ENCODE peak calls at places on chromosome 16, in nine cellular contexts. C is HEK293T; J is activated naive CD4-positive, alpha-beta T cell; T is IMR-90; M is HTR-8/SVneo; S is CD4-positive, alpha-beta memory T cell; U is NCI-H510A treated with DMSO at 0.1 percent for 48 hours; L is HuH-7.5; A is Daoy. Z is an unnamed sample.

GRCh38 chr16:78689031-78689430 is 589.6 kb downstream of the WWOX start:
- DNase-seq in M (no peak), L (no peak), C (no peak), J (no peak), U (no peak), A (no peak), S (no peak), T (peak; percentile 1), Z (no peak)

GRCh38 chr16:88804173-88804551 is 573 bp downstream of the CDT1 start:
- DNase-seq in M (no peak), U (no peak), S (no peak), A (no peak), T (no peak), L (no peak), C (no peak), J (no peak), Z (no peak)

GRCh38 chr16:26526633-26527032 is 540.1 kb upstream of the C16orf82 start:
- DNase-seq in T (no peak), A (no peak), U (peak; percentile 9), C (no peak), J (no peak), M (no peak), S (no peak), L (no peak), Z (no peak)

GRCh38 chr16:62190426-62190825 is 154.2 kb upstream of the CDH8 start:
- DNase-seq in S (no peak), J (no peak), T (no peak), L (no peak), U (peak; percentile 21), C (no peak), A (no peak), M (no peak), Z (no peak)

GRCh38 chr16:11405331-11406176 is 60.3 kb downstream of the RMI2 start:
- DNase-seq in L (peak; percentile 47), J (no peak), M (peak; percentile 34), S (peak; percentile 31), C (peak; percentile 58), A (peak; percentile 15), T (peak; percentile 8), U (no peak), Z (no peak)

GRCh38 chr16:57656342-57656955 is 11.7 kb upstream of the ADGRG3 start:
- DNase-seq in A (no peak), J (no peak), M (no peak), S (no peak), C (no peak), T (no peak), L (no peak), U (no peak), Z (no peak)

GRCh38 chr16:73176577-73177013 is 128.7 kb upstream of the ZFHX3 start:
- DNase-seq in L (no peak), C (no peak), A (peak; percentile 44), M (peak; percentile 41), U (no peak), T (peak; percentile 94), S (no peak), J (no peak), Z (no peak)

GRCh38 chr16:23134274-23134673 is 15.0 kb downstream of the USP31 start:
- DNase-seq in S (no peak), U (no peak), M (no peak), J (no peak), A (peak; percentile 19), C (no peak), L (no peak), T (no peak), Z (no peak)

Z was measured in lung.